ENCODE peak calls at places on chromosomes 11 and 22, in six cellular contexts. H is spleen; N is CD8-positive, alpha-beta T cell; C is stomach; B is heart right ventricle; D is IMR-90. P is an unnamed sample.

GRCh38 chr11:59550842-59551650 is 39.7 kb downstream of the OR4D9 start:
- DNase-seq in H (peak; percentile 81), N (peak; percentile 61), B (peak; percentile 55), C (peak; percentile 76), D (peak; percentile 92), P (peak; percentile 88)

GRCh38 chr11:65014146-65014960 is at the start of gene ARL2:
- DNase-seq in N (no peak), H (peak; percentile 95), B (no peak), C (peak; percentile 36), D (no peak), P (no peak)

GRCh38 chr11:113119074-113119473 is 157.9 kb downstream of the NCAM1 start:
- DNase-seq in D (no peak), C (no peak), H (no peak), B (no peak), N (no peak), P (no peak)

GRCh38 chr11:121741954-121742361 is 289.2 kb upstream of the SORL1-AS1 start:
- DNase-seq in C (no peak), N (no peak), H (no peak), B (peak; percentile 74), D (peak; percentile 52), P (no peak)

GRCh38 chr11:7154881-7155344 is 66.1 kb downstream of the RBMXL2 start:
- DNase-seq in C (no peak), H (no peak), N (no peak), D (no peak), B (no peak), P (no peak)

GRCh38 chr11:46895821-46896220 is 22.5 kb downstream of the LRP4 start:
- DNase-seq in N (no peak), B (peak; percentile 75), H (peak; percentile 61), C (peak; percentile 89), D (no peak), P (no peak)

GRCh38 chr11:18588297-18589252 is at the start of gene UEVLD:
- DNase-seq in N (peak; percentile 5), B (peak; percentile 89), D (peak; percentile 89), H (peak; percentile 90), C (peak; percentile 90), P (peak; percentile 78)

GRCh38 chr22:26593763-26594162 is 3.8 kb upstream of the TPST2 start:
- DNase-seq in C (no peak), N (no peak), H (no peak), D (no peak), B (no peak), P (no peak)

GRCh38 chr11:66176650-66177049 is 91.8 kb upstream of the RAB1B start:
- DNase-seq in B (no peak), N (no peak), H (no peak), D (no peak), C (no peak), P (no peak)

GRCh38 chr11:11570823-11571222 is 51.0 kb downstream of the GALNT18 start:
- DNase-seq in C (no peak), D (no peak), B (no peak), H (no peak), N (no peak), P (no peak)

GRCh38 chr11:86740628-86741488 is 59.5 kb upstream of the PRSS23 start:
- DNase-seq in N (no peak), H (no peak), C (no peak), D (peak; percentile 98), B (no peak), P (no peak)

GRCh38 chr22:25027959-25028840 is 75.7 kb downstream of the KIAA1671 start:
- DNase-seq in C (no peak), D (no peak), B (peak; percentile 54), N (no peak), H (no peak), P (peak; percentile 61)

GRCh38 chr22:20204281-20204680 is 53.4 kb upstream of the CCDC188 start:
- DNase-seq in B (no peak), N (no peak), C (no peak), D (no peak), H (no peak), P (no peak)
- H3K4me3 ChIP-seq in B (no peak overlapping the region), N (no peak overlapping the region), C (no peak overlapping the region), D (no peak overlapping the region), H (no peak overlapping the region), P (no peak overlapping the region)

DNA sequence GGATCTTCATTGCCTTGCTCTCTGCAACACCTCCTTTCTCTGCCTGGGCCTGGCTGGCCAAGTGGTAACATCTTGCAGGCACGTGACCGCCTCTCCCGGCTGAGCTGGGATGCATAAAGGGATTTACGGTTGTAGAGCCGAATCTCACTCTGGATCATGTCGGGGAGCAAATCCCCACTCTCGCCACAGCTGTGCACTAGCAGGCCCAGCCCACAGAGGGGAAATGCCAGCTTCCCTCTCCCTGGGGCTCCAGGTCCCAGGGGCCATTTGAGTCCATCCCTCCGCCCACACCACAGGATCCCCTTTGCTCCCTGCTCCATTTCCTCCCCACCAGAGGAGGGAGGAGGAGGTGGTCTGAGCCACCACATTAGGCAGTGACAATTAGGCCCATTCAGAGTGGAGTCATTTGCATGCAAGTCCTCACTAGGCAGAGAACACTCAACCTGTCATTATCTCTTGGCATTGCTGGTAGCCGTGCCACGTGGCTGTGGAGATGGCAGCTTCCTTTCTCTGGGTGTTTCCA is 196.7 kb downstream of the DSCAML1 start:
- DNase-seq in N (no peak), C (no peak), H (no peak), B (no peak), D (no peak), P (no peak)
- H3K27me3 ChIP-seq in N (peaks cover 3% of the 10 kb centered on the region), C (peaks cover 54% of the 10 kb centered on the region), H (no peaks in the 10 kb centered on the region), B (no peaks in the 10 kb centered on the region), D (peaks cover 7% of the 10 kb centered on the region), P (peaks cover 13% of the 10 kb centered on the region)

DNA sequence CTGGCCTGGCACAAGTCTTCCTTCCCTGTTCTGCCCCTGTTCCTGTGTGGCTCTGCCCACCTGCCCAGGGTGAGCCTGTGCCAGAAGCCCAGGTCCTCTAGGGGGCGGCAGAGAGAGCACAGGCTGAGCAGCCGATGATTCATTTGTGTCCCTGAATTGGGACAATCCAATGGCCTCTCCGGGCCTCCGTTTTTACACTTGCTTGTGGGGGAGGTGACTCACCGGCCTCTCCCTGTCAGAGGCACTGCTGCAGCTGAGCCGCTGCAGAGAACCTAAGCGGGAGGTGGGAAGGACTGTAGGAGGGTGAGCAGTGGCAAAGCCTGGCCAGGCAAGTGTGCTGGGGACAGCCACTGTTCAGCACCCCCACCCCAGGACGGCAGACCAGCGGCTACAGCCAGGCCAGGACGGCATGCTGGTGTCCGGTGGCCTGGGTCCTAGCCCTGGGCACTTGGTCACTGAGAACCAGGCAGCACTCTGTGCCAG is 65.2 kb upstream of the LMO1 start:
- DNase-seq in N (peak; percentile 18), H (peak; percentile 88), C (peak; percentile 81), D (peak; percentile 75), B (peak; percentile 70), P (peak; percentile 95)
- H3K4me3 ChIP-seq in N (no peak overlapping the region), H (no peak overlapping the region), C (peak overlapping the region; percentile 19), D (no peak overlapping the region), B (no peak overlapping the region), P (no peak overlapping the region)

DNA sequence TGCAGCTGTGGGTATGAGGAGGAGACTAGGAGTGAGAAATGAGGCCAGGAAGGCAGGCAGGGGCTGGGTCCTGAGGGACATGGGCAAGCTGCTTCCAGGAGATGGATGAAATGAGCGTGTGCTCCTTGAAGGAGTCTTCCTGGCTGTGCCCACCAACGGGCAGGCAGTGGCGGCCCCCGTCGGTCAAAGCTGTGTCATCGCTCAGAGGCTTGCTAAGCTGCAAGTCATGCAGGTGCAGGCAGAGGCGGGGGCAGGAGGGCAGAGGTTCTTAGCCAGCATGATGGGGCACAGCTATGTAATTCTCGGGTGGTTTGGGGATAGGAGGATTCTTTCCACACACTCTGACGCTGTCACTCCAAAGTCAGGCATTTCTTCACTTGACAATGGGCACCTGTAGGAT is 12.5 kb upstream of the PEX26 start:
- DNase-seq in B (no peak), N (no peak), C (no peak), H (peak; percentile 77), D (no peak), P (no peak)
- H3K27me3 ChIP-seq in B (no peaks in the 10 kb centered on the region), N (no peaks in the 10 kb centered on the region), C (peaks cover 12% of the 10 kb centered on the region), H (no peaks in the 10 kb centered on the region), D (no peaks in the 10 kb centered on the region), P (peaks cover 42% of the 10 kb centered on the region)

GRCh38 chr22:43128928-43129424 is 14.2 kb downstream of the MCAT start:
- DNase-seq in N (no peak), C (peak; percentile 82), H (no peak), B (no peak), D (no peak), P (no peak)

GRCh38 chr22:43127166-43127908 is 15.9 kb downstream of the MCAT start:
- DNase-seq in H (no peak), D (no peak), C (peak; percentile 78), N (no peak), B (no peak), P (no peak)

GRCh38 chr22:43129426-43130425 is 13.5 kb downstream of the MCAT start:
- DNase-seq in D (no peak), N (no peak), C (no peak), H (no peak), B (no peak), P (no peak)

GRCh38 chr22:43126506-43127165 is 16.1 kb downstream of the BIK start:
- DNase-seq in D (peak; percentile 85), B (no peak), N (no peak), C (peak; percentile 57), H (no peak), P (no peak)

DNA sequence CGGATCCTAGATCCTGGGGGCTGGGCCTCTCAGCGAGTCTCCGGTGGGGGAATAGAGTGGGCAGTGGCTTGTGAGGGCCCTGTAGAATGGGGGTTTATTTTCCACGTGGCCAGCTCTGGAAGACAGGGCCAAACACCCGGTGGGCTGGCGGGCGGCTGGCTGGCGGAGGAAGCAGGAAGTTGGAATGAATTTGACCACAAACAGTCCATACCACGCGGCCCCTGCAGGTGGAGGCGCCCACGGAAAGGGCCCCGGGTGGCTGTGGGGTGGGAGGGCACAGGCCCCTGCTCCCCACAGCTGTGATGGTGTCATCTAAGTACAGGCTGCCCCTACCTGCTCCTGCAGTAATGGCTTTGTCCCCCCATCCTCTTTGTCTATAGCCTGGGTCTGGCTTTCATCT is 15.1 kb downstream of the MCAT start:
- DNase-seq in C (no peak), N (no peak), B (no peak), H (no peak), D (no peak), P (no peak)
- H3K4me3 ChIP-seq in C (peak overlapping the region; percentile 18), N (no peak overlapping the region), B (no peak overlapping the region), H (no peak overlapping the region), D (no peak overlapping the region), P (no peak overlapping the region)

GRCh38 chr11:2116680-2117079 is 22.5 kb downstream of the IGF2 start:
- DNase-seq in H (no peak), D (no peak), B (no peak), C (no peak), N (no peak), P (no peak)
- H3K27me3 ChIP-seq in H (peaks cover 16% of the 10 kb centered on the region), D (peaks cover 22% of the 10 kb centered on the region), B (peaks cover 16% of the 10 kb centered on the region), C (peaks cover 21% of the 10 kb centered on the region), N (no peaks in the 10 kb centered on the region), P (no peaks in the 10 kb centered on the region)

GRCh38 chr22:37907036-37907954 is 1.2 kb downstream of the MICALL1 start:
- DNase-seq in N (no peak), H (no peak), C (no peak), D (peak; percentile 15), B (no peak), P (no peak)
- H3K4me3 ChIP-seq in N (peak overlapping the region; percentile 45), H (peak overlapping the region; percentile 58), C (peak overlapping the region; percentile 72), D (peak overlapping the region; percentile 97), B (peak overlapping the region; percentile 69), P (peak overlapping the region; percentile 44)

DNA sequence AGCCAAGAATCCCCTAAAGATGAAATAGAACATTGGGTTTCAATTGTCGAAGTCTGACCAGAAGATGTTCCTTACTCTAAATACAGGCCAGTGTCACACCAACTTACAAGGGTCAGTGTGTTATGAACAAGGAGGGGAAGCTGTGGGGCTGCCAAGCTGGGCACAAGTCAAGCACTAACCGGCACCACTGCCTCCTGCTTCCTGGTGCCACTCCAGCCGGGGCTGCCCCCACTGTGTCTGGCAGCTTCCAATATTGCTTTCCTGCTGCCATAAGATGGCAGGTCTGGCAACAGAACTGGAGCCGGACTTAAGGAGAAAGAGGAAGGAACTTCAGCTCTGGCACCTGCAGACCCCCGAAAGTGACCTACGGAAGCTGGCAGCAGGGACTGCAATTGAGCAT is 13.7 kb upstream of the VPS37C start:
- DNase-seq in N (no peak), C (peak; percentile 88), B (no peak), H (no peak), D (no peak), P (no peak)
- H3K27me3 ChIP-seq in N (no peaks in the 10 kb centered on the region), C (no peaks in the 10 kb centered on the region), B (peaks cover 15% of the 10 kb centered on the region), H (no peaks in the 10 kb centered on the region), D (peaks cover 52% of the 10 kb centered on the region), P (peaks cover 36% of the 10 kb centered on the region)

P was measured in HAP-1.